ENCODE peak calls at places on chromosomes 7 and 10, in nine cellular contexts. One of them, this sample, is unnamed.

GRCh38 chr10:43066481-43066880 is 10.4 kb upstream of the RET start:
- DNase-seq in substantia nigra: no peak
- DNase-seq in cardiac fibroblast: no peak
- DNase-seq in neural crest cell: no peak
- DNase-seq in NCI-H1092 treated with DMSO at 0.1 percent for 48 hours: no peak
- DNase-seq in naive thymus-derived CD8-positive, alpha-beta T cell: no peak
- DNase-seq in progenitor cell of endocrine pancreas: no peak
- DNase-seq in amniotic stem cell: no peak
- DNase-seq in hippocampal formation: no peak
- DNase-seq in this sample: no peak

GRCh38 chr7:23469150-23469960 is 936 bp downstream of the IGF2BP3 start:
- DNase-seq in substantia nigra: no peak
- DNase-seq in NCI-H1092 treated with DMSO at 0.1 percent for 48 hours: no peak
- DNase-seq in naive thymus-derived CD8-positive, alpha-beta T cell: no peak
- DNase-seq in cardiac fibroblast: peak; percentile 16
- DNase-seq in amniotic stem cell: no peak
- DNase-seq in hippocampal formation: no peak
- DNase-seq in neural crest cell: peak; percentile 13
- DNase-seq in progenitor cell of endocrine pancreas: peak; percentile 33
- DNase-seq in this sample: no peak

GRCh38 chr10:68560916-68561691 is 967 bp downstream of the TET1 start:
- DNase-seq in neural crest cell: peak; percentile 46
- DNase-seq in cardiac fibroblast: peak; percentile 33
- DNase-seq in hippocampal formation: no peak
- DNase-seq in progenitor cell of endocrine pancreas: peak; percentile 34
- DNase-seq in naive thymus-derived CD8-positive, alpha-beta T cell: no peak
- DNase-seq in substantia nigra: no peak
- DNase-seq in amniotic stem cell: no peak
- DNase-seq in NCI-H1092 treated with DMSO at 0.1 percent for 48 hours: peak; percentile 21
- DNase-seq in this sample: no peak

GRCh38 chr7:79434098-79434497 is 19.4 kb downstream of the MAGI2 start:
- DNase-seq in neural crest cell: no peak
- DNase-seq in NCI-H1092 treated with DMSO at 0.1 percent for 48 hours: no peak
- DNase-seq in naive thymus-derived CD8-positive, alpha-beta T cell: no peak
- DNase-seq in hippocampal formation: no peak
- DNase-seq in substantia nigra: no peak
- DNase-seq in cardiac fibroblast: peak; percentile 86
- DNase-seq in amniotic stem cell: peak; percentile 51
- DNase-seq in progenitor cell of endocrine pancreas: no peak
- DNase-seq in this sample: no peak

GRCh38 chr7:132307465-132307864 is 268.8 kb downstream of the PLXNA4 start:
- DNase-seq in cardiac fibroblast: no peak
- DNase-seq in amniotic stem cell: no peak
- DNase-seq in substantia nigra: no peak
- DNase-seq in progenitor cell of endocrine pancreas: no peak
- DNase-seq in NCI-H1092 treated with DMSO at 0.1 percent for 48 hours: no peak
- DNase-seq in hippocampal formation: no peak
- DNase-seq in naive thymus-derived CD8-positive, alpha-beta T cell: no peak
- DNase-seq in neural crest cell: no peak
- DNase-seq in this sample: no peak

GRCh38 chr7:1993776-1994740 is 238.7 kb downstream of the MAD1L1 start:
- DNase-seq in substantia nigra: no peak
- DNase-seq in cardiac fibroblast: no peak
- DNase-seq in progenitor cell of endocrine pancreas: no peak
- DNase-seq in naive thymus-derived CD8-positive, alpha-beta T cell: no peak
- DNase-seq in hippocampal formation: no peak
- DNase-seq in neural crest cell: no peak
- DNase-seq in amniotic stem cell: no peak
- DNase-seq in NCI-H1092 treated with DMSO at 0.1 percent for 48 hours: no peak
- DNase-seq in this sample: no peak

GRCh38 chr10:15518256-15518655 is 147.2 kb upstream of the FAM171A1 start:
- DNase-seq in hippocampal formation: no peak
- DNase-seq in naive thymus-derived CD8-positive, alpha-beta T cell: no peak
- DNase-seq in amniotic stem cell: peak; percentile 4
- DNase-seq in substantia nigra: no peak
- DNase-seq in cardiac fibroblast: peak; percentile 4
- DNase-seq in NCI-H1092 treated with DMSO at 0.1 percent for 48 hours: no peak
- DNase-seq in progenitor cell of endocrine pancreas: no peak
- DNase-seq in neural crest cell: no peak
- DNase-seq in this sample: no peak

GRCh38 chr7:138755331-138755747 is 42.5 kb upstream of the TMEM213 start:
- DNase-seq in neural crest cell: no peak
- DNase-seq in cardiac fibroblast: no peak
- DNase-seq in substantia nigra: no peak
- DNase-seq in NCI-H1092 treated with DMSO at 0.1 percent for 48 hours: no peak
- DNase-seq in progenitor cell of endocrine pancreas: no peak
- DNase-seq in naive thymus-derived CD8-positive, alpha-beta T cell: no peak
- DNase-seq in hippocampal formation: no peak
- DNase-seq in amniotic stem cell: no peak
- DNase-seq in this sample: no peak

GRCh38 chr7:57415326-57415725 is 34.7 kb upstream of the ZNF716 start:
- DNase-seq in amniotic stem cell: no peak
- DNase-seq in naive thymus-derived CD8-positive, alpha-beta T cell: no peak
- DNase-seq in progenitor cell of endocrine pancreas: no peak
- DNase-seq in NCI-H1092 treated with DMSO at 0.1 percent for 48 hours: no peak
- DNase-seq in cardiac fibroblast: no peak
- DNase-seq in hippocampal formation: no peak
- DNase-seq in neural crest cell: no peak
- DNase-seq in substantia nigra: no peak
- DNase-seq in this sample: no peak

GRCh38 chr7:110177463-110177862 is 913.5 kb upstream of the LRRN3 start:
- DNase-seq in cardiac fibroblast: no peak
- DNase-seq in progenitor cell of endocrine pancreas: no peak
- DNase-seq in naive thymus-derived CD8-positive, alpha-beta T cell: no peak
- DNase-seq in hippocampal formation: no peak
- DNase-seq in NCI-H1092 treated with DMSO at 0.1 percent for 48 hours: no peak
- DNase-seq in substantia nigra: no peak
- DNase-seq in neural crest cell: no peak
- DNase-seq in amniotic stem cell: no peak
- DNase-seq in this sample: no peak

GRCh38 chr10:29865700-29866355 is 193.6 kb downstream of the JCAD start:
- DNase-seq in neural crest cell: no peak
- DNase-seq in naive thymus-derived CD8-positive, alpha-beta T cell: no peak
- DNase-seq in cardiac fibroblast: no peak
- DNase-seq in substantia nigra: no peak
- DNase-seq in amniotic stem cell: no peak
- DNase-seq in progenitor cell of endocrine pancreas: no peak
- DNase-seq in hippocampal formation: no peak
- DNase-seq in NCI-H1092 treated with DMSO at 0.1 percent for 48 hours: no peak
- DNase-seq in this sample: no peak

GRCh38 chr7:101094791-101095375 is 9.6 kb downstream of the TRIM56 start:
- DNase-seq in progenitor cell of endocrine pancreas: peak; percentile 26
- DNase-seq in substantia nigra: no peak
- DNase-seq in hippocampal formation: no peak
- DNase-seq in NCI-H1092 treated with DMSO at 0.1 percent for 48 hours: peak; percentile 10
- DNase-seq in naive thymus-derived CD8-positive, alpha-beta T cell: no peak
- DNase-seq in neural crest cell: peak; percentile 51
- DNase-seq in cardiac fibroblast: peak; percentile 89
- DNase-seq in amniotic stem cell: no peak
- DNase-seq in this sample: no peak

GRCh38 chr10:58818889-58819288 is 306.2 kb downstream of the BICC1 start:
- DNase-seq in hippocampal formation: no peak
- DNase-seq in substantia nigra: no peak
- DNase-seq in NCI-H1092 treated with DMSO at 0.1 percent for 48 hours: peak; percentile 39
- DNase-seq in amniotic stem cell: no peak
- DNase-seq in progenitor cell of endocrine pancreas: no peak
- DNase-seq in neural crest cell: no peak
- DNase-seq in cardiac fibroblast: peak; percentile 90
- DNase-seq in naive thymus-derived CD8-positive, alpha-beta T cell: no peak
- DNase-seq in this sample: no peak

GRCh38 chr10:7302393-7303054 is 108.3 kb downstream of the SFMBT2 start:
- DNase-seq in hippocampal formation: no peak
- DNase-seq in substantia nigra: no peak
- DNase-seq in naive thymus-derived CD8-positive, alpha-beta T cell: no peak
- DNase-seq in neural crest cell: no peak
- DNase-seq in NCI-H1092 treated with DMSO at 0.1 percent for 48 hours: no peak
- DNase-seq in progenitor cell of endocrine pancreas: no peak
- DNase-seq in cardiac fibroblast: no peak
- DNase-seq in amniotic stem cell: no peak
- DNase-seq in this sample: no peak

GRCh38 chr7:8817448-8818036 is 384.1 kb downstream of the NXPH1 start:
- DNase-seq in amniotic stem cell: no peak
- DNase-seq in naive thymus-derived CD8-positive, alpha-beta T cell: no peak
- DNase-seq in hippocampal formation: no peak
- DNase-seq in neural crest cell: no peak
- DNase-seq in NCI-H1092 treated with DMSO at 0.1 percent for 48 hours: no peak
- DNase-seq in progenitor cell of endocrine pancreas: no peak
- DNase-seq in substantia nigra: no peak
- DNase-seq in cardiac fibroblast: no peak
- DNase-seq in this sample: no peak

GRCh38 chr7:79176859-79177477 is 276.5 kb downstream of the MAGI2 start:
- DNase-seq in amniotic stem cell: peak; percentile 32
- DNase-seq in neural crest cell: no peak
- DNase-seq in NCI-H1092 treated with DMSO at 0.1 percent for 48 hours: peak; percentile 72
- DNase-seq in hippocampal formation: peak; percentile 85
- DNase-seq in naive thymus-derived CD8-positive, alpha-beta T cell: no peak
- DNase-seq in substantia nigra: no peak
- DNase-seq in progenitor cell of endocrine pancreas: no peak
- DNase-seq in cardiac fibroblast: peak; percentile 70
- DNase-seq in this sample: no peak

GRCh38 chr7:82467020-82467419 is 23.4 kb upstream of the CACNA2D1 start:
- DNase-seq in naive thymus-derived CD8-positive, alpha-beta T cell: no peak
- DNase-seq in cardiac fibroblast: no peak
- DNase-seq in progenitor cell of endocrine pancreas: no peak
- DNase-seq in amniotic stem cell: no peak
- DNase-seq in hippocampal formation: no peak
- DNase-seq in NCI-H1092 treated with DMSO at 0.1 percent for 48 hours: no peak
- DNase-seq in substantia nigra: no peak
- DNase-seq in neural crest cell: no peak
- DNase-seq in this sample: no peak

GRCh38 chr10:101570764-101571572 is 17.1 kb downstream of the POLL start:
- DNase-seq in naive thymus-derived CD8-positive, alpha-beta T cell: no peak
- DNase-seq in substantia nigra: no peak
- DNase-seq in neural crest cell: no peak
- DNase-seq in hippocampal formation: no peak
- DNase-seq in NCI-H1092 treated with DMSO at 0.1 percent for 48 hours: no peak
- DNase-seq in progenitor cell of endocrine pancreas: no peak
- DNase-seq in amniotic stem cell: no peak
- DNase-seq in cardiac fibroblast: no peak
- DNase-seq in this sample: no peak

This sample was measured in anterior cingulate cortex.